ENCODE peak calls at places on chromosome X, in seven cellular contexts. V is AG09309; Z is psoas muscle; T is kidney epithelial cell; X is CD8-positive, alpha-beta memory T cell; N is aorta; M is GM23248. K is an unnamed sample.

GRCh38 chrX:42175843-42176242 is 252.5 kb upstream of the CASK start:
- DNase-seq in N (no peak), T (no peak), X (no peak), M (no peak), Z (no peak), V (no peak), K (no peak)

GRCh38 chrX:37912797-37913196 is 65.4 kb upstream of the DYNLT3 start:
- DNase-seq in M (peak; percentile 0), X (no peak), Z (no peak), V (no peak), N (no peak), T (no peak), K (no peak)

GRCh38 chrX:130109429-130110378 is 593 bp downstream of the ELF4 start:
- DNase-seq in V (no peak), M (peak; percentile 62), X (no peak), N (peak; percentile 79), Z (no peak), T (no peak), K (no peak)

GRCh38 chrX:110341189-110342035 is 17.2 kb upstream of the RTL9 start:
- DNase-seq in Z (no peak), X (no peak), M (peak; percentile 88), N (no peak), T (peak; percentile 26), V (peak; percentile 85), K (no peak)

GRCh38 chrX:33211356-33212254 is at the start of gene DMD:
- DNase-seq in N (peak; percentile 76), X (no peak), Z (peak; percentile 68), T (peak; percentile 18), V (no peak), M (no peak), K (no peak)

GRCh38 chrX:69025802-69026301 is 139.4 kb downstream of the PJA1 start:
- DNase-seq in N (no peak), M (peak; percentile 28), Z (no peak), X (no peak), V (peak; percentile 11), T (peak; percentile 51), K (no peak)

GRCh38 chrX:153870791-153871360 is 15.1 kb downstream of the L1CAM start:
- DNase-seq in M (no peak), X (no peak), T (no peak), Z (no peak), V (no peak), N (peak; percentile 65), K (peak; percentile 86)

GRCh38 chrX:120251471-120252011 is 929 bp downstream of the ZBTB33 start:
- DNase-seq in M (peak; percentile 65), V (no peak), T (no peak), Z (no peak), X (no peak), N (peak; percentile 67), K (peak; percentile 12)

GRCh38 chrX:68511255-68511654 is 12.4 kb downstream of the YIPF6 start:
- DNase-seq in Z (no peak), X (no peak), T (no peak), V (no peak), N (no peak), M (peak; percentile 62), K (peak; percentile 20)

GRCh38 chrX:46180258-46180687 is 364.9 kb downstream of the ZNF674 start:
- DNase-seq in Z (no peak), N (no peak), V (peak; percentile 91), X (no peak), M (peak; percentile 86), T (no peak), K (no peak)

GRCh38 chrX:17788439-17788838 is 51.1 kb downstream of the SCML1 start:
- DNase-seq in T (peak; percentile 5), Z (no peak), M (peak; percentile 40), V (no peak), N (peak; percentile 79), X (peak; percentile 1), K (peak; percentile 39)

GRCh38 chrX:2572740-2573139 is 72.0 kb upstream of the DHRSX start:
- DNase-seq in X (no peak), N (no peak), T (no peak), M (peak; percentile 74), V (no peak), Z (no peak), K (no peak)

GRCh38 chrX:129665916-129666644 is 11.3 kb upstream of the APLN start:
- DNase-seq in V (peak; percentile 23), T (peak; percentile 48), M (peak; percentile 83), N (no peak), X (no peak), Z (no peak), K (no peak)

GRCh38 chrX:150692837-150693781 is at the start of gene MTMR1:
- DNase-seq in T (no peak), V (no peak), Z (peak; percentile 60), M (peak; percentile 49), X (peak; percentile 51), N (peak; percentile 76), K (peak; percentile 63)

GRCh38 chrX:79159800-79160199 is 15.3 kb downstream of the GPR174 start:
- DNase-seq in V (no peak), M (no peak), Z (no peak), T (no peak), N (no peak), X (no peak), K (no peak)

GRCh38 chrX:9071031-9071650 is 37.2 kb upstream of the FAM9B start:
- DNase-seq in V (no peak), X (no peak), T (no peak), M (peak; percentile 60), N (no peak), Z (no peak), K (no peak)

GRCh38 chrX:71911023-71911730 is 532 bp downstream of the NHSL2 start:
- DNase-seq in Z (no peak), M (peak; percentile 40), T (no peak), N (peak; percentile 77), V (no peak), X (peak; percentile 10), K (peak; percentile 62)
- H3K4me3 ChIP-seq in Z (peak overlapping the region; percentile 55), M (peak overlapping the region; percentile 73), T (peak overlapping the region; percentile 66), N (peak overlapping the region; percentile 31), V (peak overlapping the region; percentile 62), X (no peak overlapping the region), K (peak overlapping the region; percentile 65)

GRCh38 chrX:12974217-12974796 is 603 bp upstream of the TMSB4X start:
- DNase-seq in M (peak; percentile 79), T (no peak), V (no peak), N (peak; percentile 87), X (no peak), Z (peak; percentile 76), K (peak; percentile 39)

GRCh38 chrX:12973561-12974216 is 1.2 kb upstream of the TMSB4X start:
- DNase-seq in M (no peak), V (no peak), X (no peak), T (no peak), Z (no peak), N (no peak), K (no peak)

GRCh38 chrX:12971282-12972003 is 3.5 kb upstream of the TMSB4X start:
- DNase-seq in M (no peak), T (no peak), V (no peak), N (no peak), Z (no peak), X (no peak), K (no peak)

GRCh38 chrX:12972239-12972638 is 2.7 kb upstream of the TMSB4X start:
- DNase-seq in X (no peak), N (no peak), T (no peak), M (no peak), V (no peak), Z (no peak), K (no peak)

GRCh38 chrX:12972867-12973560 is 1.9 kb upstream of the TMSB4X start:
- DNase-seq in N (no peak), V (no peak), X (no peak), Z (no peak), M (no peak), T (no peak), K (no peak)
- H3K4me3 ChIP-seq in N (no peak overlapping the region), V (no peak overlapping the region), X (peak overlapping the region; percentile 97), Z (peak overlapping the region; percentile 73), M (no peak overlapping the region), T (no peak overlapping the region), K (no peak overlapping the region)

DNA sequence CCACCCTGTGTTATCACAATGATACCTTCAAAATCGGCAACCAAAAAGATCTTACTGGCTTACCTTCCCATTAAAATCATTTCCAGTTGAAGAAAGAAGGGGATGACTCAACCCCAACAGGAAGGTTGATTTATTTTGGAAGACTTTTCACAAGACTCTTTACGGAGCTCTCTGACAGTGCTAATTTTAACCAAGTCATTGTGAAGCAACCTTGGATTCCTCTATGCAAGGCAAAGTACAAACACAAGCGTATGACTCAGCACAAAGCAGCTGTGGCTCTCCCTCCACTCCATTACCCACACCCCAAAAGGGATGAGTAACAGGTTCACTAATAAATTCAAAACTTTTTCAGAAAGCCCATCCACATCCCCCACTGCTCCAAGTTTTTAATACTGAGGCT is 213.8 kb upstream of the FGF13 start:
- DNase-seq in X (no peak), V (peak; percentile 82), N (no peak), M (peak; percentile 92), Z (peak; percentile 49), T (peak; percentile 56), K (no peak)
- H3K4me3 ChIP-seq in X (no peak overlapping the region), V (no peak overlapping the region), N (no peak overlapping the region), M (no peak overlapping the region), Z (no peak overlapping the region), T (no peak overlapping the region), K (no peak overlapping the region)

DNA sequence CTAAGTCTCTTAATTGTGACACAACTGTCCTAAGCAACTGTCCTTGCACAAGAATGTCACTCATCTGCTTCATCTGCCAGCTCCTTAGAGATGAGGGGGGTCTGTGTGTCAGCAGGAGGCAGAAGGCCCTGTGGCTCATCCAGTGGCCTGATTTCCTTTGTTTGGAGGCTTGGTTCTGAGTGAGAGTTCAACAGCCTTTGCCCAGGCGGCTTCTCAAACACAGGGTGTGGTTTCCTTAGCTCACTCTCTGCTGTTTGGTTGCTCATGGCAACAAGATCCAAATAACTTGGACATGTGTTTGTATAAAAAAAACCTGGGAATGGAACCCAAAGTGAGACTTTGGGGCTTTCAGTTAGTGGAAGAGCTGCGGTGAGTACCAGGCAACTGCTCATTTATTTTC is 46.6 kb downstream of the MAP7D3 start:
- DNase-seq in N (no peak), X (no peak), V (no peak), T (no peak), M (peak; percentile 76), Z (peak; percentile 70), K (no peak)
- H3K4me3 ChIP-seq in N (no peak overlapping the region), X (no peak overlapping the region), V (no peak overlapping the region), T (no peak overlapping the region), M (no peak overlapping the region), Z (peak overlapping the region; percentile 74), K (no peak overlapping the region)

GRCh38 chrX:65551086-65551485 is 16.5 kb upstream of the LAS1L start:
- DNase-seq in V (no peak), M (no peak), N (no peak), X (no peak), Z (no peak), T (no peak), K (no peak)
- H3K4me3 ChIP-seq in V (no peak overlapping the region), M (no peak overlapping the region), N (no peak overlapping the region), X (no peak overlapping the region), Z (no peak overlapping the region), T (no peak overlapping the region), K (no peak overlapping the region)